ENCODE peak calls at places on chromosomes 5 and 9, in seven cellular contexts. Y is transverse colon, F is adrenal gland, L is lower lobe of right lung, R is stomach, N is cardiac muscle cell, Q is uterus. M is an unnamed sample.

GRCh38 chr5:156706631-156707030 is 143.5 kb upstream of the PPP1R2B start:
- DNase-seq in Y (no peak), F (no peak), L (no peak), R (no peak), N (no peak), Q (no peak), M (no peak)

GRCh38 chr5:161544350-161544765 is 2.2 kb downstream of the GABRB2 start:
- DNase-seq in Y (peak; percentile 33), F (peak; percentile 27), L (no peak), R (no peak), N (peak; percentile 69), Q (no peak), M (no peak)

GRCh38 chr9:18056993-18057369 is 417.0 kb upstream of the ADAMTSL1 start:
- DNase-seq in Y (no peak), F (no peak), L (no peak), R (no peak), N (no peak), Q (no peak), M (no peak)

GRCh38 chr9:128532581-128532980 is 19.8 kb upstream of the SPTAN1 start:
- DNase-seq in Y (no peak), F (no peak), L (no peak), R (no peak), N (peak; percentile 27), Q (no peak), M (no peak)

GRCh38 chr9:107707419-107707837 is 217.9 kb upstream of the KLF4 start:
- DNase-seq in Y (no peak), F (peak; percentile 38), L (no peak), R (no peak), N (no peak), Q (no peak), M (no peak)

GRCh38 chr5:143054480-143054941 is 284.3 kb downstream of the ARHGAP26 start:
- DNase-seq in Y (peak; percentile 29), F (no peak), L (no peak), R (no peak), N (peak; percentile 38), Q (no peak), M (no peak)

GRCh38 chr5:150496098-150496497 is 11.8 kb upstream of the NDST1 start:
- DNase-seq in Y (no peak), F (no peak), L (no peak), R (no peak), N (no peak), Q (no peak), M (no peak)

GRCh38 chr5:37208883-37209808 is 40.0 kb downstream of the CPLANE1 start:
- DNase-seq in Y (no peak), F (peak; percentile 54), L (no peak), R (no peak), N (no peak), Q (peak; percentile 18), M (no peak)

GRCh38 chr5:1332461-1333001 is 12.4 kb downstream of the CLPTM1L start:
- DNase-seq in Y (no peak), F (no peak), L (no peak), R (peak; percentile 53), N (peak; percentile 30), Q (no peak), M (no peak)

GRCh38 chr5:149240354-149240998 is 31.2 kb upstream of the AFAP1L1 start:
- DNase-seq in Y (peak; percentile 56), F (peak; percentile 33), L (peak; percentile 64), R (peak; percentile 39), N (no peak), Q (peak; percentile 19), M (no peak)

GRCh38 chr9:137494550-137495351 is 35.6 kb upstream of the NSMF start:
- DNase-seq in Y (peak; percentile 59), F (no peak), L (no peak), R (no peak), N (no peak), Q (no peak), M (no peak)

GRCh38 chr5:145987871-145988270 is 51.5 kb downstream of the SH3RF2 start:
- DNase-seq in Y (no peak), F (no peak), L (no peak), R (no peak), N (no peak), Q (no peak), M (no peak)

GRCh38 chr5:31889131-31889561 is 250.2 kb downstream of the PDZD2 start:
- DNase-seq in Y (no peak), F (no peak), L (no peak), R (peak; percentile 26), N (no peak), Q (no peak), M (no peak)

GRCh38 chr5:133071983-133072531 is 20.2 kb downstream of the HSPA4 start:
- DNase-seq in Y (no peak), F (no peak), L (no peak), R (no peak), N (no peak), Q (no peak), M (no peak)

GRCh38 chr5:76771705-76772405 is 47.0 kb upstream of the F2RL1 start:
- DNase-seq in Y (no peak), F (no peak), L (no peak), R (no peak), N (no peak), Q (no peak), M (no peak)

GRCh38 chr9:36855443-36856315 is 178.4 kb downstream of the PAX5 start:
- DNase-seq in Y (peak; percentile 18), F (no peak), L (no peak), R (no peak), N (peak; percentile 50), Q (no peak), M (no peak)

GRCh38 chr5:122154491-122154890 is 25.1 kb downstream of the ZNF474 start:
- DNase-seq in Y (no peak), F (no peak), L (no peak), R (no peak), N (no peak), Q (no peak), M (no peak)

GRCh38 chr5:133715622-133716021 is 103.3 kb upstream of the FSTL4 start:
- DNase-seq in Y (no peak), F (no peak), L (peak; percentile 53), R (no peak), N (no peak), Q (no peak), M (no peak)

GRCh38 chr5:17157294-17157693 is 60.1 kb upstream of the BASP1 start:
- DNase-seq in Y (no peak), F (no peak), L (no peak), R (no peak), N (no peak), Q (no peak), M (no peak)

GRCh38 chr5:17157916-17158529 is 59.4 kb upstream of the BASP1 start:
- DNase-seq in Y (peak; percentile 41), F (no peak), L (no peak), R (no peak), N (no peak), Q (no peak), M (no peak)

GRCh38 chr5:17167171-17167891 is 50.1 kb upstream of the BASP1 start:
- DNase-seq in Y (no peak), F (no peak), L (no peak), R (no peak), N (no peak), Q (no peak), M (no peak)

GRCh38 chr5:17161669-17162068 is 55.8 kb upstream of the BASP1 start:
- DNase-seq in Y (no peak), F (no peak), L (no peak), R (no peak), N (no peak), Q (no peak), M (no peak)

DNA sequence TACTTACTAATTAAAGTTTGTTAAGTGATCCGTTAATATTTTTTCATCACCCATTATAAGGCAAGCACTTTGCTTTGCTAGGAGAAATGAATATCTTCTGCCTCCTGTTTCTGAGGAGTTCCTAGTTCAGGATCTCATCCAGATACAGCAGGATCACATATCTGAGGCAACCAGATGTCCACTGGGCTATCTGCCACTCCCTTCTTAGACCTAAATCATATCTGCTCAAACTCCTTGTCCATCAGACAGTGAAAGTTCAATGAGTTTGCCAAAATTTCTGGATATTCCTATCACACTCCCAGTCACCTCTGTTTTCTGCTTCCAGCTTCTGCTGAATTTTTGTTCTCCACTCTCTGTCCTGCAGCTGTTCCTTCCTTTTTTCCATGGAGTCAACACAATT is 54.2 kb upstream of the BASP1 start:
- DNase-seq in Y (no peak), F (no peak), L (no peak), R (no peak), N (no peak), Q (no peak), M (no peak)
- H3K27me3 ChIP-seq in Y (no peaks in the 10 kb centered on the region), F (no peaks in the 10 kb centered on the region), L (no peaks in the 10 kb centered on the region), R (no peaks in the 10 kb centered on the region), N (no peaks in the 10 kb centered on the region), Q (no peaks in the 10 kb centered on the region), M (no peaks in the 10 kb centered on the region)

GRCh38 chr5:119290607-119291006 is 65.2 kb upstream of the TNFAIP8 start:
- DNase-seq in Y (no peak), F (no peak), L (no peak), R (no peak), N (no peak), Q (no peak), M (no peak)
- H3K4me1 ChIP-seq in Y (no peaks in the 10 kb centered on the region), F (no peaks in the 10 kb centered on the region), L (peaks cover 52% of the 10 kb centered on the region), R (peaks cover 60% of the 10 kb centered on the region), N (peaks cover 21% of the 10 kb centered on the region), Q (peaks cover 6% of the 10 kb centered on the region), M (peaks cover 35% of the 10 kb centered on the region)

DNA sequence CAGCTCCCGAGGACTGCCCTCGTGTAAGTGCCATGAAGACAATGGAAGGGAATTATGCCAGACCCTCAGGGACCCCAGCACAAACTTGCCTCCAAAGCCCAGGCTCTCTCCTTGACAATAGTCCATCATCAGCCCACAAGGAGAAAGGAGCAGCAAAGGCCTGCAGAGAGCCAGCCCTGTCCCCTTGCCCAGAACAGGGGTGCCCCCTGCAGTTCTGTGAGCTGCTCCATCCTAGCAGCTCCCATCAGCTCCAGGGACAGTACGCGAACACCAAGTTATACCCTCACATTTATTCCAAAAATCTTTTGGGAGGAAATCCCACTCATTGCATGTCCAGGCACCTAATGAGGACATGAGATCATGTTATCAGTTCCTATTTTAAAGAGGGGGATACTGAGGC is 11.1 kb downstream of the BARX1 start:
- DNase-seq in Y (no peak), F (no peak), L (no peak), R (no peak), N (no peak), Q (no peak), M (no peak)
- H3K27me3 ChIP-seq in Y (peaks cover 79% of the 10 kb centered on the region), F (peaks cover 57% of the 10 kb centered on the region), L (peaks cover 88% of the 10 kb centered on the region), R (no peaks in the 10 kb centered on the region), N (peaks cover 98% of the 10 kb centered on the region), Q (peaks cover 43% of the 10 kb centered on the region), M (peaks cover 8% of the 10 kb centered on the region)

GRCh38 chr9:91839926-91840464 is 110.0 kb downstream of the ROR2 start:
- DNase-seq in Y (no peak), F (no peak), L (no peak), R (no peak), N (no peak), Q (no peak), M (no peak)
- H3K4me1 ChIP-seq in Y (peaks cover 31% of the 10 kb centered on the region), F (peaks cover 13% of the 10 kb centered on the region), L (peaks cover 21% of the 10 kb centered on the region), R (peaks cover 89% of the 10 kb centered on the region), N (peaks cover 61% of the 10 kb centered on the region), Q (peaks cover 13% of the 10 kb centered on the region), M (peaks cover 7% of the 10 kb centered on the region)

M was measured in thoracic aorta.